ENCODE peak calls at places on chromosomes 4 and X, in five cellular contexts. G is RWPE1, U is astrocyte of the spinal cord, B is GM20000, I is HCT116. T is an unnamed sample.

GRCh38 chr4:2942532-2943363 is 20.5 kb downstream of the NOP14 start:
- DNase-seq in G (no peak), U (no peak), B (no peak), I (no peak), T (no peak)

GRCh38 chr4:54941994-54942552 is 183.3 kb downstream of the KDR start:
- DNase-seq in G (no peak), U (no peak), B (peak; percentile 15), I (no peak), T (no peak)

GRCh38 chr4:38822748-38823303 is 18.2 kb upstream of the TLR1 start:
- DNase-seq in G (no peak), U (no peak), B (no peak), I (no peak), T (no peak)

GRCh38 chr4:174377613-174378012 is 93.9 kb downstream of the CEP44 start:
- DNase-seq in G (no peak), U (peak; percentile 32), B (no peak), I (no peak), T (no peak)

GRCh38 chr4:153467154-153467896 is 1.2 kb downstream of the TMEM131L start:
- DNase-seq in G (peak; percentile 25), U (no peak), B (peak; percentile 93), I (peak; percentile 39), T (no peak)

GRCh38 chrX:87525771-87526229 is 8.2 kb downstream of the KLHL4 start:
- DNase-seq in G (peak; percentile 59), U (peak; percentile 75), B (no peak), I (no peak), T (no peak)

GRCh38 chr4:3025881-3026280 is 48.5 kb downstream of the HTT-AS start:
- DNase-seq in G (no peak), U (no peak), B (no peak), I (no peak), T (no peak)

GRCh38 chr4:33111106-33111505 is 2390.9 kb downstream of the PCDH7 start:
- DNase-seq in G (no peak), U (no peak), B (no peak), I (no peak), T (no peak)

GRCh38 chr4:41141910-41142309 is 72.4 kb downstream of the APBB2 start:
- DNase-seq in G (no peak), U (peak; percentile 97), B (no peak), I (no peak), T (no peak)

GRCh38 chrX:88135735-88136134 is 611.3 kb upstream of the CPXCR1 start:
- DNase-seq in G (peak; percentile 1), U (no peak), B (no peak), I (no peak), T (no peak)

GRCh38 chr4:40180356-40180755 is 16.5 kb upstream of the RHOH start:
- DNase-seq in G (peak; percentile 79), U (peak; percentile 73), B (no peak), I (peak; percentile 1), T (peak; percentile 36)

GRCh38 chr4:153038493-153039311 is 102.6 kb downstream of the FHDC1 start:
- DNase-seq in G (no peak), U (no peak), B (no peak), I (no peak), T (no peak)

GRCh38 chrX:119685225-119686066 is 7.5 kb downstream of the SEPTIN6 start:
- DNase-seq in G (no peak), U (no peak), B (no peak), I (no peak), T (no peak)

GRCh38 chrX:77622672-77623071 is 163.3 kb downstream of the ATRX start:
- DNase-seq in G (no peak), U (no peak), B (no peak), I (no peak), T (no peak)

GRCh38 chr4:139416073-139416673 is 37.7 kb upstream of the RAB33B start:
- DNase-seq in G (peak; percentile 25), U (peak; percentile 55), B (no peak), I (peak; percentile 34), T (peak; percentile 24)

GRCh38 chr4:88007304-88008132 is at the start of gene PKD2:
- DNase-seq in G (peak; percentile 76), U (peak; percentile 80), B (peak; percentile 96), I (peak; percentile 32), T (no peak)

GRCh38 chr4:688695-689497 is at the start of gene SLC49A3:
- DNase-seq in G (no peak), U (no peak), B (peak; percentile 61), I (no peak), T (no peak)

GRCh38 chr4:164188236-164188635 is 565.7 kb upstream of the SMIM31 start:
- DNase-seq in G (no peak), U (no peak), B (no peak), I (no peak), T (no peak)

GRCh38 chrX:132218100-132218807 is 993 bp downstream of the RAP2C start:
- DNase-seq in G (peak; percentile 93), U (peak; percentile 78), B (peak; percentile 85), I (peak; percentile 67), T (peak; percentile 56)

GRCh38 chrX:153765138-153766079 is 1.4 kb downstream of the PLXNB3 start:
- DNase-seq in G (no peak), U (no peak), B (no peak), I (no peak), T (no peak)

GRCh38 chrX:14243823-14244222 is 214.1 kb upstream of the GEMIN8 start:
- DNase-seq in G (no peak), U (no peak), B (no peak), I (no peak), T (no peak)
- TF ChIP-seq CTCF in G (no peak), U (no peak), B (no peak), I (no peak), T (no peak)

GRCh38 chr4:74134500-74134852 is 23.4 kb upstream of the MTHFD2L start:
- DNase-seq in G (no peak), U (no peak), B (no peak), I (no peak), T (no peak)
- TF ChIP-seq CTCF in G (peak; percentile 35), U (no peak), B (no peak), I (no peak), T (no peak)

GRCh38 chrX:3939967-3940610 is 226.6 kb upstream of the PRKX start:
- DNase-seq in G (peak; percentile 3), U (peak; percentile 26), B (peak; percentile 6), I (peak; percentile 15), T (no peak)
- TF ChIP-seq CTCF in G (peak; percentile 22), U (peak; percentile 57), B (peak; percentile 17), I (no peak), T (peak; percentile 11)

DNA sequence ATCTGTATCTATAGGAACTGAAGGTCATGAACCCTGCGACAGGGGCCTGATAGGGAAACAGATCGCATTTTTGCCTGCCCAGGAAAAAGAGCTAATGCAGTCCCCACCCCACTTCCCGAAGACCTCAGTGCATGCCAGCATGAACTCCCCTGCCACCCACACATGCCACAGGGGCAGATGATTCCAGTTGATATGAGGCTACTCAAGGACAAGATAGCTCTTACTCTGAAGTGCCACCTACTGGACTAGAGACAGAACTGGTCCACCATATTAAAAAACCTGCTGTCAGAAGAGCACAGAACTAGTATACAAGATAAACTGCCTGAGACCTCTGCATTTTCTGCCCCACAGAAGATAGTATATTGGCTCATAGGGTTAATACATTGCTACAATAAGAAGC is 68.0 kb downstream of the YIPF7 start:
- DNase-seq in G (no peak), U (no peak), B (no peak), I (no peak), T (no peak)
- TF ChIP-seq CTCF in G (no peak), U (no peak), B (no peak), I (no peak), T (no peak)

DNA sequence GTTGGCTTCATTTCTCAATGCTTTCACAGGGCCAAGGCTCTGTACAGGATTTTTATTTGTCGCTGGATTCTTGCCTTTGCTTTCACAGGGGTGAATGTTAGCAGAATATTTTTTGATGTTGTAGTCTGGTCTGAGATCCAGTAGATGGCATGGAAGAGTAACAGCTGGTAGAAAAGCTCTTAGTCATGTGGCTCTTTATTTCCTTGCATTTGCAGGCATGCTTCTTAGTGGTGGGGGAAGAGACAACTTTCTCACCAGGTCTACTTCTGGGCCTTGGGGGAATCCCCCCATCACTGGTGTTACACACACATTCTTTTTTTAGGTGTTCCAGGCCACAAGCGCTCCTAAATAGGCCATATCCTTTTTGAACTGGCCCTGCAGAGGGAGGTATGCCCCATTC is 58.2 kb upstream of the DKK2 start:
- DNase-seq in G (peak; percentile 16), U (peak; percentile 47), B (no peak), I (peak; percentile 32), T (peak; percentile 20)
- TF ChIP-seq CTCF in G (no peak), U (peak; percentile 67), B (no peak), I (peak; percentile 48), T (peak; percentile 39)

T was measured in HFF-Myc.